ENCODE peak calls at places on chromosomes 11 and 22, in nine cellular contexts. G is NCI-H2227 treated with DMSO at 0.1 percent for 48 hours; J is effector memory CD8-positive, alpha-beta T cell; S is fibroblast of the aortic adventitia; P is HFFc6; Q is A172; A is thoracic aorta; R is GM20000; D is putamen. M is an unnamed sample.
A peak's percentile ranks its signal among the peaks of the same experiment; 100 is the strongest.

GRCh38 chr11:34148504-34149165 is 43.2 kb downstream of the NAT10 start:
- DNase-seq in G (no peak), J (no peak), S (no peak), P (no peak), A (no peak), R (no peak), Q (no peak), D (no peak), M (no peak)

GRCh38 chr11:75896843-75897419 is 81.9 kb downstream of the UVRAG start:
- DNase-seq in J (no peak), G (peak; percentile 42), D (peak; percentile 45), S (peak; percentile 75), P (peak; percentile 49), A (no peak), Q (peak; percentile 54), R (no peak), M (peak; percentile 49)

GRCh38 chr11:67071420-67072284 is 15.0 kb downstream of the RHOD start:
- DNase-seq in P (no peak), A (no peak), S (peak; percentile 65), D (peak; percentile 27), Q (no peak), J (peak; percentile 64), G (no peak), R (peak; percentile 92), M (peak; percentile 65)

GRCh38 chr11:9876331-9876730 is 212.5 kb downstream of the SWAP70 start:
- DNase-seq in S (no peak), A (no peak), D (no peak), P (no peak), G (no peak), J (no peak), Q (no peak), R (no peak), M (no peak)

GRCh38 chr11:63845305-63845704 is 6.4 kb downstream of the MARK2 start:
- DNase-seq in A (no peak), P (peak; percentile 75), D (no peak), G (no peak), R (no peak), S (peak; percentile 64), J (no peak), Q (peak; percentile 42), M (no peak)

GRCh38 chr11:134474070-134474860 is 62.2 kb upstream of the B3GAT1 start:
- DNase-seq in S (no peak), P (no peak), Q (no peak), J (no peak), G (no peak), A (no peak), D (no peak), R (no peak), M (no peak)

GRCh38 chr22:29625090-29625825 is 21.8 kb downstream of the NF2 start:
- DNase-seq in R (peak; percentile 47), J (peak; percentile 6), A (no peak), G (no peak), D (peak; percentile 52), P (peak; percentile 85), Q (peak; percentile 79), S (no peak), M (peak; percentile 48)

GRCh38 chr22:38305481-38306448 is 11.5 kb downstream of the CSNK1E start:
- DNase-seq in R (peak; percentile 82), G (no peak), Q (no peak), S (peak; percentile 72), A (no peak), J (peak; percentile 29), D (no peak), P (no peak), M (no peak)